ENCODE peak calls at places on chromosome 12, in five cellular contexts. K is OCI-M1, V is nephron progenitor cell, P is NCI-H1436, L is HAP-1. N is an unnamed sample.

GRCh38 chr12:109608270-109608669 is 34.7 kb downstream of the MVK start:
- DNase-seq in K (no peak), L (no peak), V (no peak), P (no peak), N (no peak)

GRCh38 chr12:77377116-77377515 is 311.7 kb upstream of the E2F7 start:
- DNase-seq in K (no peak), V (no peak), P (no peak), L (no peak), N (no peak)

GRCh38 chr12:5512585-5512970 is 80.7 kb downstream of the NTF3 start:
- DNase-seq in L (no peak), K (no peak), V (peak; percentile 15), P (no peak), N (no peak)

GRCh38 chr12:14111230-14111865 is 129.9 kb upstream of the GRIN2B start:
- DNase-seq in V (peak; percentile 4), P (no peak), K (peak; percentile 4), L (no peak), N (no peak)

GRCh38 chr12:25811656-25812126 is 146.8 kb upstream of the RASSF8 start:
- DNase-seq in K (peak; percentile 46), P (no peak), L (no peak), V (no peak), N (no peak)

GRCh38 chr12:123962530-123962929 is 10.1 kb downstream of the CCDC92 start:
- DNase-seq in L (no peak), V (no peak), K (no peak), P (no peak), N (no peak)

GRCh38 chr12:3869860-3870259 is 3.3 kb downstream of the PARP11 start:
- DNase-seq in K (peak; percentile 75), V (no peak), P (no peak), L (no peak), N (no peak)

GRCh38 chr12:46553266-46553665 is 180.7 kb upstream of the SLC38A2 start:
- DNase-seq in P (no peak), K (no peak), V (no peak), L (no peak), N (no peak)

GRCh38 chr12:29769162-29769820 is 14.5 kb downstream of the TMTC1 start:
- DNase-seq in P (no peak), V (no peak), K (no peak), L (no peak), N (no peak)

GRCh38 chr12:107818984-107819383 is 44.5 kb downstream of the ASCL4 start:
- DNase-seq in V (no peak), K (no peak), P (no peak), L (no peak), N (no peak)

GRCh38 chr12:42468341-42468821 is 121.2 kb downstream of the PRICKLE1 start:
- DNase-seq in L (no peak), K (peak; percentile 79), P (no peak), V (no peak), N (no peak)

GRCh38 chr12:91601057-91601456 is 418.4 kb upstream of the DCN start:
- DNase-seq in L (no peak), V (no peak), K (no peak), P (no peak), N (no peak)

GRCh38 chr12:7834701-7835100 is 38.0 kb downstream of the SLC2A14 start:
- DNase-seq in K (no peak), P (no peak), V (no peak), L (no peak), N (no peak)

N was measured in effector memory CD4-positive, alpha-beta T cell.